ENCODE peak calls at places on chromosomes 12 and 14, in seven cellular contexts. O, R, B, I, J, K and Q are unnamed samples.

GRCh38 chr14:96400495-96400894 is 8.6 kb downstream of the AK7 start:
- DNase-seq in J (no peak), B (no peak), R (no peak), K (no peak), O (no peak), I (no peak), Q (no peak)

GRCh38 chr14:23660290-23661226 is 24.4 kb downstream of the DHRS2 start:
- DNase-seq in I (no peak), R (no peak), J (no peak), O (peak; percentile 52), K (no peak), B (peak; percentile 65), Q (no peak)

GRCh38 chr12:110424237-110424636 is 20.7 kb upstream of the ANAPC7 start:
- DNase-seq in K (no peak), J (no peak), I (no peak), R (no peak), B (no peak), O (no peak), Q (no peak)

GRCh38 chr12:54357802-54358619 is 6.3 kb downstream of the GPR84 start:
- DNase-seq in J (peak; percentile 64), R (no peak), K (no peak), O (peak; percentile 63), I (no peak), B (no peak), Q (no peak)

GRCh38 chr14:27190286-27190685 is 592.5 kb upstream of the NOVA1 start:
- DNase-seq in O (no peak), R (no peak), K (no peak), J (no peak), I (no peak), B (no peak), Q (no peak)

GRCh38 chr14:30737916-30738315 is 115.8 kb downstream of the SCFD1 start:
- DNase-seq in O (no peak), K (no peak), I (no peak), R (no peak), J (no peak), B (no peak), Q (no peak)

GRCh38 chr12:617304-617915 is 45.8 kb downstream of the NINJ2 start:
- DNase-seq in R (no peak), O (no peak), K (no peak), J (no peak), B (peak; percentile 37), I (peak; percentile 68), Q (no peak)

GRCh38 chr12:38151991-38152700 is 164.4 kb upstream of the ALG10B start:
- DNase-seq in B (no peak), I (no peak), J (no peak), R (no peak), O (no peak), K (peak; percentile 48), Q (no peak)

GRCh38 chr12:108850854-108851573 is 6.4 kb downstream of the SSH1 start:
- DNase-seq in J (peak; percentile 87), K (peak; percentile 79), I (no peak), B (no peak), R (no peak), O (no peak), Q (no peak)

GRCh38 chr14:73461478-73462077 is 3.2 kb upstream of the NUMB start:
- DNase-seq in O (no peak), I (no peak), B (no peak), R (no peak), K (no peak), J (no peak), Q (no peak)

GRCh38 chr12:23611320-23611719 is 338.1 kb downstream of the SOX5 start:
- DNase-seq in J (no peak), B (no peak), O (no peak), K (no peak), R (no peak), I (no peak), Q (no peak)

GRCh38 chr12:123576611-123577010 is 7.7 kb upstream of the TMED2 start:
- DNase-seq in J (peak; percentile 58), K (no peak), B (no peak), I (no peak), O (no peak), R (no peak), Q (no peak)

GRCh38 chr12:49621651-49622500 is 1.5 kb upstream of the PRPF40B start:
- DNase-seq in K (no peak), B (no peak), R (no peak), I (no peak), O (no peak), J (peak; percentile 37), Q (no peak)

GRCh38 chr14:73736842-73737241 is 22.7 kb upstream of the PNMA1 start:
- DNase-seq in I (no peak), J (no peak), B (no peak), R (no peak), K (no peak), O (no peak), Q (no peak)

GRCh38 chr14:78154827-78155226 is 15.3 kb upstream of the NRXN3 start:
- DNase-seq in O (no peak), J (no peak), K (no peak), R (no peak), I (no peak), B (no peak), Q (no peak)

GRCh38 chr12:96986883-96987523 is 79.9 kb downstream of the NEDD1 start:
- DNase-seq in B (no peak), I (no peak), R (no peak), J (peak; percentile 63), O (no peak), K (no peak), Q (no peak)

GRCh38 chr12:123131879-123132402 is 18.9 kb downstream of the PITPNM2 start:
- DNase-seq in O (no peak), J (no peak), R (no peak), B (no peak), K (no peak), I (no peak), Q (peak; percentile 13)

GRCh38 chr14:61866932-61867920 is 105.0 kb downstream of the SNAPC1 start:
- DNase-seq in O (no peak), R (no peak), I (no peak), B (no peak), K (no peak), J (peak; percentile 4), Q (no peak)

GRCh38 chr14:102479777-102480176 is 29.8 kb downstream of the ANKRD9 start:
- DNase-seq in B (peak; percentile 74), K (no peak), R (no peak), I (peak; percentile 86), J (no peak), O (no peak), Q (no peak)

GRCh38 chr14:106010783-106011182 is 484.4 kb downstream of the TMEM121 start:
- DNase-seq in B (no peak), K (no peak), J (no peak), R (no peak), O (no peak), I (no peak), Q (no peak)

DNA sequence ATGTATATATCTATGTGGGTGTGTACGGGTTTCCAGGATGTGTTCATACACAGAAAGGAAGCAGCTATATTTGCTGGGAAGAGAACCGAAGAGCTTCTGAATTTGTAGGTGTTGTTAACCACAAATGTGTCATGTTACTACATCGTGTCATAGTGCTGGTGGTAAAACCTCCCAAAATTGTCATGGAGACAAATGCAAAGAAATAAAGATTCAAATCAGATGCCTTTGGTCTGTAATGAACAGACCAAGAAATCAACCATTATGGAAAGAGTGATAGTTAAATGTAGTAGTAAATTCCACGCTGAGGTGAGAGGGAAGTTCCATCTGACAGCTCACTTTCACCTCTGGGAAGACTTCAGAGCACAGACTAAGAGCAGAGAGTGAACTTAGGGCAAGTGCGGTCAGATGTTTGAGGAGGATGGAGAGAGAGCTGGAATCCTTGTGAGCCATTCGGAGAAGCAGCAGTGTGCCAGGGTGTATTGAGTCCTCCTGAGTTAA is 487.5 kb downstream of the TMEM121 start:
- DNase-seq in J (no peak), K (no peak), B (no peak), I (no peak), O (no peak), R (no peak), Q (no peak)
- H3K9me3 ChIP-seq in J (no peaks in the 10 kb centered on the region), K (no peaks in the 10 kb centered on the region), B (no peaks in the 10 kb centered on the region), I (no peaks in the 10 kb centered on the region), O (no peaks in the 10 kb centered on the region), R (no peaks in the 10 kb centered on the region), Q (no peaks in the 10 kb centered on the region)

GRCh38 chr12:130476451-130476850 is 138.8 kb downstream of the PIWIL1 start:
- DNase-seq in O (no peak), J (no peak), R (no peak), K (no peak), I (no peak), B (no peak), Q (no peak)

GRCh38 chr12:130477221-130477620 is 139.5 kb downstream of the PIWIL1 start:
- DNase-seq in I (no peak), K (no peak), B (no peak), R (no peak), O (no peak), J (no peak), Q (no peak)

GRCh38 chr12:130479401-130480125 is 141.9 kb downstream of the PIWIL1 start:
- DNase-seq in O (no peak), R (no peak), B (no peak), I (no peak), K (no peak), J (no peak), Q (no peak)

GRCh38 chr12:130478786-130479185 is 141.1 kb downstream of the PIWIL1 start:
- DNase-seq in J (no peak), K (no peak), R (no peak), O (no peak), B (no peak), I (no peak), Q (no peak)

DNA sequence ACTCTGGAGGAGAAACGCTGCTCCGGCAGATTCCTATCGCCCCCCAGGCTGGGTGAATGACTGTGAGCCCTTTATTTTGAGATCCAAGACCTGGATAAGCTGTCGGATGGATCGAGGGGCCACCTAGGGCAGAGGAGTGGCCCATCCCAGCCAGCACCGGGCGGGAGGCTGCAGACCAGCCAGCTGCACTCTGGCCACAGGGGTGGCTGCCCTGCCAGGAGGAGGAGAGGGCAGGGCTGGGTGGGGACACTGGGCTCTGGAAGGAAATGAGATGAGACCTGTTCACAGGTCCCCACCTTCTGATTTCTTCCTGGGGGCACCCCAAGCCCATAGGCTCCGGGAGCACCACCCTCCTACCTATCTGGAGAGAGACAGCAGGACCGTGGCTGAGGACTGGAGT is 140.0 kb downstream of the PIWIL1 start:
- DNase-seq in I (no peak), J (no peak), R (no peak), O (no peak), K (no peak), B (no peak), Q (no peak)
- H3K9me3 ChIP-seq in I (no peaks in the 10 kb centered on the region), J (no peaks in the 10 kb centered on the region), R (no peaks in the 10 kb centered on the region), O (no peaks in the 10 kb centered on the region), K (no peaks in the 10 kb centered on the region), B (no peaks in the 10 kb centered on the region), Q (no peaks in the 10 kb centered on the region)

GRCh38 chr14:105852378-105853088 is 326.1 kb downstream of the TMEM121 start:
- DNase-seq in B (no peak), K (no peak), I (peak; percentile 5), J (no peak), R (no peak), O (peak; percentile 30), Q (peak; percentile 6)
- H3K9me3 ChIP-seq in B (no peaks in the 10 kb centered on the region), K (no peaks in the 10 kb centered on the region), I (no peaks in the 10 kb centered on the region), J (no peaks in the 10 kb centered on the region), R (no peaks in the 10 kb centered on the region), O (no peaks in the 10 kb centered on the region), Q (no peaks in the 10 kb centered on the region)

GRCh38 chr14:20223410-20223809 is at the start of gene OR11H6:
- DNase-seq in K (no peak), O (no peak), J (no peak), R (no peak), B (no peak), I (no peak), Q (no peak)
- H3K9me3 ChIP-seq in K (no peaks in the 10 kb centered on the region), O (no peaks in the 10 kb centered on the region), J (no peaks in the 10 kb centered on the region), R (no peaks in the 10 kb centered on the region), B (no peaks in the 10 kb centered on the region), I (no peaks in the 10 kb centered on the region), Q (no peaks in the 10 kb centered on the region)